ENCODE peak calls at places on chromosomes 5 and 9, in eight cellular contexts. One of them, this sample, is unnamed.
A peak's percentile ranks its signal among the peaks of the same experiment; 100 is the strongest.

GRCh38 chr5:164475339-164475977 is 970.0 kb downstream of the MAT2B start:
- DNase-seq in PC-3: peak; percentile 31
- DNase-seq in adrenal gland: no peak
- DNase-seq in uterus: no peak
- DNase-seq in lower leg skin: no peak
- DNase-seq in stimulated activated CD4-positive, alpha-beta T cell treated with anti-CD3 and anti-CD28 coated beads, TNF-alpha, amount 100 ng/mL, for 24 hours: no peak
- DNase-seq in NCI-H2081: peak; percentile 29
- DNase-seq in AG20443: no peak
- DNase-seq in this sample: peak; percentile 59

GRCh38 chr5:85428426-85428934 is 1043.8 kb upstream of the EDIL3 start:
- DNase-seq in PC-3: peak; percentile 55
- DNase-seq in adrenal gland: no peak
- DNase-seq in uterus: no peak
- DNase-seq in lower leg skin: no peak
- DNase-seq in stimulated activated CD4-positive, alpha-beta T cell treated with anti-CD3 and anti-CD28 coated beads, TNF-alpha, amount 100 ng/mL, for 24 hours: no peak
- DNase-seq in NCI-H2081: no peak
- DNase-seq in AG20443: no peak
- DNase-seq in this sample: no peak

GRCh38 chr9:19965336-19965735 is 176.5 kb upstream of the SLC24A2 start:
- DNase-seq in PC-3: no peak
- DNase-seq in adrenal gland: no peak
- DNase-seq in uterus: no peak
- DNase-seq in lower leg skin: no peak
- DNase-seq in stimulated activated CD4-positive, alpha-beta T cell treated with anti-CD3 and anti-CD28 coated beads, TNF-alpha, amount 100 ng/mL, for 24 hours: no peak
- DNase-seq in NCI-H2081: no peak
- DNase-seq in AG20443: no peak
- DNase-seq in this sample: no peak

GRCh38 chr9:89528540-89528939 is 30.6 kb upstream of the SEMA4D start:
- DNase-seq in PC-3: peak; percentile 51
- DNase-seq in adrenal gland: no peak
- DNase-seq in uterus: no peak
- DNase-seq in lower leg skin: no peak
- DNase-seq in stimulated activated CD4-positive, alpha-beta T cell treated with anti-CD3 and anti-CD28 coated beads, TNF-alpha, amount 100 ng/mL, for 24 hours: no peak
- DNase-seq in NCI-H2081: no peak
- DNase-seq in AG20443: no peak
- DNase-seq in this sample: no peak

GRCh38 chr5:128228506-128228905 is 144.9 kb downstream of the SLC12A2 start:
- DNase-seq in PC-3: peak; percentile 75
- DNase-seq in adrenal gland: no peak
- DNase-seq in uterus: no peak
- DNase-seq in lower leg skin: no peak
- DNase-seq in stimulated activated CD4-positive, alpha-beta T cell treated with anti-CD3 and anti-CD28 coated beads, TNF-alpha, amount 100 ng/mL, for 24 hours: no peak
- DNase-seq in NCI-H2081: no peak
- DNase-seq in AG20443: no peak
- DNase-seq in this sample: no peak

GRCh38 chr5:31220968-31221367 is 27.5 kb downstream of the CDH6 start:
- DNase-seq in PC-3: peak; percentile 26
- DNase-seq in adrenal gland: no peak
- DNase-seq in uterus: no peak
- DNase-seq in lower leg skin: no peak
- DNase-seq in stimulated activated CD4-positive, alpha-beta T cell treated with anti-CD3 and anti-CD28 coated beads, TNF-alpha, amount 100 ng/mL, for 24 hours: no peak
- DNase-seq in NCI-H2081: no peak
- DNase-seq in AG20443: no peak
- DNase-seq in this sample: no peak

GRCh38 chr9:93134018-93134739 is at the start of gene NINJ1:
- DNase-seq in PC-3: peak; percentile 63
- DNase-seq in adrenal gland: peak; percentile 78
- DNase-seq in uterus: peak; percentile 68
- DNase-seq in lower leg skin: no peak
- DNase-seq in stimulated activated CD4-positive, alpha-beta T cell treated with anti-CD3 and anti-CD28 coated beads, TNF-alpha, amount 100 ng/mL, for 24 hours: peak; percentile 77
- DNase-seq in NCI-H2081: peak; percentile 50
- DNase-seq in AG20443: peak; percentile 97
- DNase-seq in this sample: peak; percentile 80

GRCh38 chr9:131274674-131275331 is 1.5 kb downstream of the FAM78A start:
- DNase-seq in PC-3: no peak
- DNase-seq in adrenal gland: no peak
- DNase-seq in uterus: no peak
- DNase-seq in lower leg skin: no peak
- DNase-seq in stimulated activated CD4-positive, alpha-beta T cell treated with anti-CD3 and anti-CD28 coated beads, TNF-alpha, amount 100 ng/mL, for 24 hours: no peak
- DNase-seq in NCI-H2081: no peak
- DNase-seq in AG20443: no peak
- DNase-seq in this sample: peak; percentile 72

GRCh38 chr5:55481293-55481900 is 53.4 kb downstream of the PLPP1 start:
- DNase-seq in PC-3: no peak
- DNase-seq in adrenal gland: no peak
- DNase-seq in uterus: no peak
- DNase-seq in lower leg skin: no peak
- DNase-seq in stimulated activated CD4-positive, alpha-beta T cell treated with anti-CD3 and anti-CD28 coated beads, TNF-alpha, amount 100 ng/mL, for 24 hours: no peak
- DNase-seq in NCI-H2081: no peak
- DNase-seq in AG20443: peak; percentile 14
- DNase-seq in this sample: no peak

GRCh38 chr5:612498-613424 is 621 bp downstream of the CEP72 start:
- DNase-seq in PC-3: peak; percentile 7
- DNase-seq in adrenal gland: peak; percentile 26
- DNase-seq in uterus: no peak
- DNase-seq in lower leg skin: no peak
- DNase-seq in stimulated activated CD4-positive, alpha-beta T cell treated with anti-CD3 and anti-CD28 coated beads, TNF-alpha, amount 100 ng/mL, for 24 hours: no peak
- DNase-seq in NCI-H2081: no peak
- DNase-seq in AG20443: peak; percentile 39
- DNase-seq in this sample: peak; percentile 70

GRCh38 chr5:173881811-173882575 is 6.2 kb upstream of the CPEB4 start:
- DNase-seq in PC-3: peak; percentile 88
- DNase-seq in adrenal gland: no peak
- DNase-seq in uterus: no peak
- DNase-seq in lower leg skin: no peak
- DNase-seq in stimulated activated CD4-positive, alpha-beta T cell treated with anti-CD3 and anti-CD28 coated beads, TNF-alpha, amount 100 ng/mL, for 24 hours: no peak
- DNase-seq in NCI-H2081: no peak
- DNase-seq in AG20443: no peak
- DNase-seq in this sample: no peak

GRCh38 chr9:69180670-69181069 is 6.6 kb downstream of the TJP2 start:
- DNase-seq in PC-3: peak; percentile 93
- DNase-seq in adrenal gland: peak; percentile 80
- DNase-seq in uterus: peak; percentile 63
- DNase-seq in lower leg skin: peak; percentile 67
- DNase-seq in stimulated activated CD4-positive, alpha-beta T cell treated with anti-CD3 and anti-CD28 coated beads, TNF-alpha, amount 100 ng/mL, for 24 hours: no peak
- DNase-seq in NCI-H2081: no peak
- DNase-seq in AG20443: peak; percentile 91
- DNase-seq in this sample: no peak

GRCh38 chr9:134698587-134699342 is 57.2 kb downstream of the COL5A1 start:
- DNase-seq in PC-3: peak; percentile 52
- DNase-seq in adrenal gland: peak; percentile 61
- DNase-seq in uterus: peak; percentile 67
- DNase-seq in lower leg skin: no peak
- DNase-seq in stimulated activated CD4-positive, alpha-beta T cell treated with anti-CD3 and anti-CD28 coated beads, TNF-alpha, amount 100 ng/mL, for 24 hours: peak; percentile 8
- DNase-seq in NCI-H2081: no peak
- DNase-seq in AG20443: peak; percentile 80
- DNase-seq in this sample: peak; percentile 81

GRCh38 chr5:137887831-137888230 is 1.4 kb upstream of the PKD2L2 start:
- DNase-seq in PC-3: no peak
- DNase-seq in adrenal gland: no peak
- DNase-seq in uterus: no peak
- DNase-seq in lower leg skin: no peak
- DNase-seq in stimulated activated CD4-positive, alpha-beta T cell treated with anti-CD3 and anti-CD28 coated beads, TNF-alpha, amount 100 ng/mL, for 24 hours: no peak
- DNase-seq in NCI-H2081: no peak
- DNase-seq in AG20443: no peak
- DNase-seq in this sample: no peak

GRCh38 chr9:117104972-117105495 is 309.8 kb downstream of the ASTN2 start:
- DNase-seq in PC-3: no peak
- DNase-seq in adrenal gland: no peak
- DNase-seq in uterus: no peak
- DNase-seq in lower leg skin: no peak
- DNase-seq in stimulated activated CD4-positive, alpha-beta T cell treated with anti-CD3 and anti-CD28 coated beads, TNF-alpha, amount 100 ng/mL, for 24 hours: no peak
- DNase-seq in NCI-H2081: no peak
- DNase-seq in AG20443: no peak
- DNase-seq in this sample: no peak

This sample was measured in Karpas-422.